ENCODE peak calls at places on chromosomes 6 and 20, in seven cellular contexts. U, F, O, Y, J, W and H are unnamed samples.

GRCh38 chr20:38031957-38032356 is 1.3 kb downstream of the TTI1 start:
- DNase-seq in W (peak), Y (no peak), F (no peak), J (no peak), U (no peak), O (no peak), H (no peak)

GRCh38 chr20:46348972-46349741 is 40.9 kb upstream of the CDH22 start:
- DNase-seq in W (peak), O (peak), U (peak), F (no peak), J (peak), Y (no peak), H (peak)

GRCh38 chr6:74925683-74926082 is 280.2 kb downstream of the COL12A1 start:
- DNase-seq in J (no peak), F (no peak), W (no peak), U (no peak), O (no peak), Y (no peak), H (no peak)

GRCh38 chr6:69868252-69868804 is 2.0 kb downstream of the COL19A1 start:
- DNase-seq in O (no peak), Y (no peak), J (no peak), U (no peak), F (no peak), W (no peak), H (no peak)

GRCh38 chr20:25248501-25249172 is 752 bp downstream of the PYGB start:
- DNase-seq in Y (no peak), U (peak), W (peak), O (peak), F (no peak), J (no peak), H (no peak)

GRCh38 chr6:30481213-30481964 is 7.9 kb upstream of the HLA-E start:
- DNase-seq in F (no peak), Y (no peak), O (no peak), W (no peak), U (no peak), J (peak), H (no peak)

GRCh38 chr6:42960243-42961019 is at the start of gene GNMT:
- DNase-seq in U (no peak), Y (peak), J (peak), F (peak), W (peak), O (peak), H (peak)

GRCh38 chr6:14673201-14673600 is 555.6 kb downstream of the CD83 start:
- DNase-seq in Y (no peak), F (no peak), W (peak), J (no peak), O (no peak), U (peak), H (no peak)

GRCh38 chr6:28393912-28394662 is 5.5 kb downstream of the ZSCAN12 start:
- DNase-seq in W (peak), U (peak), F (no peak), Y (no peak), O (no peak), J (no peak), H (no peak)

GRCh38 chr6:168314948-168315347 is 4.6 kb downstream of the DACT2 start:
- DNase-seq in Y (no peak), U (no peak), O (no peak), W (no peak), J (no peak), F (no peak), H (no peak)

GRCh38 chr6:22248513-22249308 is 48.1 kb downstream of the PRL start:
- DNase-seq in F (no peak), J (no peak), Y (no peak), O (no peak), W (peak), U (peak), H (no peak)

GRCh38 chr20:17014217-17014616 is 212.6 kb upstream of the PCSK2 start:
- DNase-seq in F (no peak), W (no peak), J (no peak), O (no peak), U (no peak), Y (no peak), H (no peak)

GRCh38 chr6:18632670-18633410 is 245.7 kb downstream of the RNF144B start:
- DNase-seq in O (no peak), U (peak), J (no peak), W (peak), Y (no peak), F (no peak), H (no peak)

GRCh38 chr6:36125575-36125974 is 4.7 kb upstream of the MAPK13 start:
- DNase-seq in W (no peak), O (no peak), F (no peak), Y (no peak), U (no peak), J (no peak), H (no peak)

GRCh38 chr20:22577515-22578220 is 6.7 kb downstream of the FOXA2 start:
- DNase-seq in W (peak), J (no peak), F (no peak), O (no peak), Y (no peak), U (no peak), H (no peak)

GRCh38 chr6:151313060-151313459 is 73.3 kb downstream of the AKAP12 start:
- DNase-seq in U (no peak), Y (no peak), J (no peak), O (no peak), F (no peak), W (no peak), H (no peak)

GRCh38 chr6:27293436-27294152 is 18.5 kb downstream of the POM121L2 start:
- DNase-seq in O (no peak), W (peak), Y (no peak), J (no peak), F (no peak), U (peak), H (no peak)

GRCh38 chr6:82506526-82506925 is 142.9 kb downstream of the TPBG start:
- DNase-seq in W (peak), O (no peak), J (no peak), U (no peak), Y (no peak), F (no peak), H (no peak)

GRCh38 chr20:56702931-56703840 is 74.1 kb downstream of the TFAP2C start:
- DNase-seq in U (no peak), Y (no peak), F (no peak), W (no peak), J (no peak), O (no peak), H (no peak)
- TF ChIP-seq CTCF in U (no peak), Y (no peak), F (no peak), W (no peak), J (no peak), O (no peak), H (no peak)

GRCh38 chr6:110746680-110747079 is 68.6 kb downstream of the CDK19 start:
- DNase-seq in J (no peak), U (no peak), W (no peak), O (no peak), F (no peak), Y (no peak), H (no peak)
- H3K27ac ChIP-seq in J (no peak), U (no peak), W (no peak), O (no peak), F (no peak), Y (no peak), H (no peak)

GRCh38 chr20:3203315-3204123 is 963 bp downstream of the DDRGK1 start:
- DNase-seq in F (no peak), Y (no peak), O (peak), W (peak), U (no peak), J (peak), H (no peak)

GRCh38 chr20:3202965-3203314 is 1.5 kb downstream of the DDRGK1 start:
- DNase-seq in U (no peak), J (no peak), F (no peak), Y (no peak), W (no peak), O (no peak), H (no peak)

GRCh38 chr20:3199206-3199605 is 5.3 kb downstream of the DDRGK1 start:
- DNase-seq in J (no peak), Y (no peak), F (no peak), U (no peak), W (no peak), O (no peak), H (no peak)

GRCh38 chr20:3204124-3204794 is at the start of gene DDRGK1:
- DNase-seq in F (peak), U (peak), O (peak), Y (peak), J (peak), W (peak), H (peak)

GRCh38 chr20:3199976-3200755 is 4.3 kb downstream of the DDRGK1 start:
- DNase-seq in W (no peak), O (no peak), J (peak), Y (no peak), F (no peak), U (no peak), H (no peak)
- TF ChIP-seq CTCF in W (no peak), O (no peak), J (no peak), Y (no peak), F (no peak), U (no peak), H (no peak)

DNA sequence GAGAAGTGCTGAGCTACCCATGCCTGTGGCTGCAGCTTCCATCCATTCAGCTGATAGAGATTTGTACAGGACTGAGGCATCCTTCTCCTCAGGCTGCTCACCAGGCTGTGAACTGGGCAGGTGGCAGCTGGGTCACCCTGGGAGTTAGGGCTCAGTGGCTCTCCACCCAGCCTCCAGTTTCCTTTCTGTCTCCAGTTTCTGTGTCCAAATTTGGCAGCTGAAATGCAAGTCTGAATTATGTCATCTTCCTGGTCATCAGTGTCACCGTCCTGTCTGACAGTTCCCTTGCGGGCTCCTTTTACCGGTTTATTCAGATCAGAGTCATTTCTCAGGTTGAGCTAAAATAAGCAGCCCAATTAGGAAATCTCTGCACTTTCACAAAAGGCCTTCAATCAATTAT is 93.3 kb downstream of the EDN1 start:
- DNase-seq in J (no peak), W (no peak), F (no peak), O (no peak), U (no peak), Y (no peak), H (no peak)
- H3K27ac ChIP-seq in J (no peak), W (no peak), F (no peak), O (no peak), U (no peak), Y (no peak), H (no peak)

GRCh38 chr20:41746635-41747034 is 128.5 kb upstream of the CHD6 start:
- DNase-seq in F (no peak), Y (no peak), U (no peak), O (no peak), J (no peak), W (peak), H (no peak)
- TF ChIP-seq CTCF in F (no peak), Y (no peak), U (no peak), O (no peak), J (no peak), W (no peak), H (no peak)

GRCh38 chr6:166045173-166045957 is 122.3 kb downstream of the TBXT start:
- DNase-seq in Y (no peak), O (no peak), J (no peak), U (peak), W (no peak), F (no peak), H (no peak)
- H3K27ac ChIP-seq in Y (no peak), O (no peak), J (no peak), U (peak), W (no peak), F (no peak), H (no peak)

GRCh38 chr6:29414588-29414987 is at the start of gene OR12D1:
- DNase-seq in W (peak), U (no peak), F (no peak), Y (no peak), O (no peak), J (no peak), H (no peak)
- TF ChIP-seq CTCF in W (peak), U (no peak), F (no peak), Y (no peak), O (no peak), J (no peak), H (no peak)

DNA sequence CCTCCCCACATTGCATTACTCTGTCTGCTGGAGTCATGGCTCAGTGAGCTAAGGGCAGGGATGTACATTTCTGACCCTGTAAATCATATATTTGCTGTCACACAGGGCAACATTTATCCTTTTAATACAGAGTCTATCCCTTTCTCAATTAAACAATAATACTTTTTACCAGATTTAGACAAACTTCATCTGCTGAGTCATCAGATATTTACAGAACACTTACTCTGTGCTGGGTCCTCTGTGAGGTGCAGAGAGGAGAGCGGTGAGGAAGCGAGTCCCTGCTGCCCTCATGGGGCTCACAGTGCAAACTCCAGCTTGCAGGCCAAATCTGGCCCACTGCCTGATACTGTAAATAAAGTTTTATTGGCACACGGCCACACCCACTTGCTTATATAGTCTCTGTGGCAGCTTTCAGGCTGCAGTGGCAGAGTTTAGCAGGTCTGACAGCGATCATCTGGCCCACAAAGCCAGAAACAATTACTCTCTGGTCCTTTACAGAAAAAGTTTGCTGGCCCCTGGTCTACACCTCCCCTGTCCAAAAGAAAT is 144.5 kb downstream of the CDH26 start:
- DNase-seq in Y (no peak), U (no peak), J (no peak), W (peak), F (no peak), O (no peak), H (no peak)
- H3K27ac ChIP-seq in Y (no peak), U (no peak), J (peak), W (no peak), F (peak), O (no peak), H (no peak)